ENCODE peak calls at places on chromosomes 16 and 17, in six cellular contexts. J is hepatic stellate cell; Z is fibroblast of lung; M is mucosa of gallbladder; U is activated effector memory CD4-positive, alpha-beta T cell treated with Interleukin-2 at 50 U/mL for 16 hours; Q is neural progenitor cell. P is an unnamed sample.

GRCh38 chr17:79018045-79018695 is 5.8 kb upstream of the C1QTNF1 start:
- DNase-seq in J (no peak), Z (no peak), M (no peak), U (no peak), Q (no peak), P (no peak)

GRCh38 chr16:84308120-84308519 is 13.4 kb downstream of the WFDC1 start:
- DNase-seq in J (peak), Z (no peak), M (peak), U (no peak), Q (peak), P (peak)

GRCh38 chr17:49631496-49631895 is 46.4 kb downstream of the SPOP start:
- DNase-seq in J (no peak), Z (peak), M (no peak), U (no peak), Q (no peak), P (no peak)

GRCh38 chr16:27475561-27475960 is 73.6 kb downstream of the IL21R start:
- DNase-seq in J (peak), Z (peak), M (no peak), U (no peak), Q (no peak), P (peak)

GRCh38 chr16:1785846-1786170 is 3.0 kb downstream of the NUBP2 start:
- DNase-seq in J (no peak), Z (no peak), M (no peak), U (no peak), Q (no peak), P (no peak)

GRCh38 chr16:87832759-87833502 is 36.4 kb downstream of the SLC7A5 start:
- DNase-seq in J (no peak), Z (no peak), M (no peak), U (no peak), Q (no peak), P (no peak)

GRCh38 chr16:84699147-84699711 is 571 bp upstream of the USP10 start:
- DNase-seq in J (no peak), Z (no peak), M (no peak), U (no peak), Q (no peak), P (no peak)

GRCh38 chr16:68645494-68646388 is 631 bp downstream of the CDH3 start:
- DNase-seq in J (no peak), Z (no peak), M (no peak), U (no peak), Q (peak), P (no peak)

GRCh38 chr17:76446449-76447231 is 6.3 kb downstream of the UBE2O start:
- DNase-seq in J (peak), Z (peak), M (peak), U (no peak), Q (no peak), P (peak)

GRCh38 chr17:69327060-69327831 is at the start of gene ABCA5:
- DNase-seq in J (peak), Z (peak), M (peak), U (peak), Q (peak), P (peak)

GRCh38 chr17:63096426-63096825 is 130.4 kb downstream of the TANC2 start:
- DNase-seq in J (no peak), Z (peak), M (no peak), U (no peak), Q (no peak), P (no peak)

GRCh38 chr17:36593651-36594316 is 2.1 kb downstream of the DHRS11 start:
- DNase-seq in J (no peak), Z (peak), M (no peak), U (no peak), Q (no peak), P (no peak)

GRCh38 chr16:5059386-5060072 is 6.2 kb downstream of the C16orf89 start:
- DNase-seq in J (no peak), Z (no peak), M (no peak), U (no peak), Q (no peak), P (no peak)

GRCh38 chr16:87924041-87924851 is 12.1 kb downstream of the CA5A start:
- DNase-seq in J (no peak), Z (no peak), M (no peak), U (no peak), Q (no peak), P (no peak)